ENCODE peak calls at places on chromosome X, in eight cellular contexts. M is NB4, Y is astrocyte of the spinal cord, K is cardiac muscle cell, H is hepatocyte, I is fibroblast of lung, E is uterus, C is HFFc6. U is an unnamed sample.
A peak's percentile ranks its signal among the peaks of the same experiment; 100 is the strongest.

GRCh38 chrX:49155243-49155899 is 7.2 kb upstream of the MAGIX start:
- DNase-seq in M (peak; percentile 80), Y (peak; percentile 80), K (peak; percentile 52), H (peak; percentile 62), I (peak; percentile 72), E (peak; percentile 46), C (peak; percentile 16), U (peak; percentile 78)

GRCh38 chrX:149504226-149504914 is 736 bp downstream of the IDS start:
- DNase-seq in M (peak; percentile 39), Y (no peak), K (no peak), H (peak; percentile 41), I (no peak), E (no peak), C (no peak), U (peak; percentile 69)

GRCh38 chrX:2828404-2829065 is at the start of gene GYG2:
- DNase-seq in M (no peak), Y (peak; percentile 37), K (peak; percentile 83), H (peak; percentile 72), I (peak; percentile 58), E (no peak), C (no peak), U (peak; percentile 87)

GRCh38 chrX:8868070-8868795 is 67.0 kb upstream of the FAM9A start:
- DNase-seq in M (no peak), Y (peak; percentile 52), K (no peak), H (no peak), I (peak; percentile 89), E (no peak), C (peak; percentile 71), U (no peak)

GRCh38 chrX:48702716-48703115 is 6.2 kb downstream of the SUV39H1 start:
- DNase-seq in M (no peak), Y (no peak), K (no peak), H (no peak), I (no peak), E (no peak), C (no peak), U (no peak)

GRCh38 chrX:48831909-48832291 is 3.5 kb downstream of the PCSK1N start:
- DNase-seq in M (no peak), Y (no peak), K (no peak), H (no peak), I (no peak), E (no peak), C (no peak), U (peak; percentile 33)

GRCh38 chrX:106698693-106699092 is 27.8 kb upstream of the RNF128 start:
- DNase-seq in M (no peak), Y (peak; percentile 47), K (no peak), H (no peak), I (peak; percentile 17), E (no peak), C (peak; percentile 21), U (no peak)

GRCh38 chrX:53312946-53313745 is 31.8 kb upstream of the IQSEC2 start:
- DNase-seq in M (peak; percentile 83), Y (peak; percentile 52), K (peak; percentile 57), H (peak; percentile 69), I (peak; percentile 52), E (peak; percentile 62), C (peak; percentile 51), U (peak; percentile 51)

GRCh38 chrX:129983575-129984131 is 1.2 kb downstream of the BCORL1 start:
- DNase-seq in M (peak; percentile 44), Y (no peak), K (peak; percentile 56), H (no peak), I (no peak), E (peak; percentile 22), C (no peak), U (peak; percentile 28)

GRCh38 chrX:22758807-22759481 is 240.8 kb upstream of the DDX53 start:
- DNase-seq in M (no peak), Y (no peak), K (no peak), H (no peak), I (no peak), E (no peak), C (no peak), U (no peak)

GRCh38 chrX:104662694-104663093 is 96.7 kb downstream of the IL1RAPL2 start:
- DNase-seq in M (no peak), Y (no peak), K (no peak), H (no peak), I (no peak), E (no peak), C (no peak), U (no peak)

GRCh38 chrX:154458954-154459829 is 1.1 kb downstream of the PLXNA3 start:
- DNase-seq in M (peak; percentile 52), Y (no peak), K (peak; percentile 9), H (peak; percentile 44), I (no peak), E (no peak), C (peak; percentile 23), U (no peak)

GRCh38 chrX:154010330-154011087 is 9.2 kb downstream of the IRAK1 start:
- DNase-seq in M (peak; percentile 44), Y (no peak), K (no peak), H (peak; percentile 52), I (no peak), E (no peak), C (no peak), U (no peak)

GRCh38 chrX:18890724-18891560 is 93.0 kb downstream of the PHKA2 start:
- DNase-seq in M (no peak), Y (no peak), K (no peak), H (no peak), I (no peak), E (no peak), C (no peak), U (no peak)

GRCh38 chrX:9897761-9898161 is 69.4 kb upstream of the CLDN34 start:
- DNase-seq in M (peak; percentile 85), Y (peak; percentile 96), K (no peak), H (no peak), I (peak; percentile 92), E (no peak), C (peak; percentile 93), U (no peak)

GRCh38 chrX:44872319-44872816 is 620 bp upstream of the KDM6A start:
- DNase-seq in M (no peak), Y (no peak), K (no peak), H (peak; percentile 62), I (no peak), E (no peak), C (no peak), U (no peak)

GRCh38 chrX:45952030-45952429 is 593.2 kb downstream of the ZNF674 start:
- DNase-seq in M (peak; percentile 4), Y (no peak), K (no peak), H (no peak), I (no peak), E (no peak), C (no peak), U (peak; percentile 38)

GRCh38 chrX:132615396-132616131 is 126.7 kb upstream of the MBNL3 start:
- DNase-seq in M (peak; percentile 63), Y (peak; percentile 27), K (peak; percentile 79), H (peak; percentile 70), I (peak; percentile 55), E (peak; percentile 41), C (peak; percentile 4), U (peak; percentile 57)
- TF ChIP-seq CTCF in M (peak; percentile 45), Y (peak; percentile 41), K (peak; percentile 42), H (peak; percentile 38), I (peak; percentile 45), E (peak; percentile 15), C (peak; percentile 72), U (peak; percentile 84)

GRCh38 chrX:69615779-69616519 is at the start of gene EDA:
- DNase-seq in M (peak; percentile 6), Y (peak; percentile 62), K (peak; percentile 91), H (peak; percentile 94), I (peak; percentile 70), E (peak; percentile 88), C (peak; percentile 48), U (peak; percentile 93)

GRCh38 chrX:69614896-69615295 is 1.0 kb upstream of the EDA start:
- DNase-seq in M (no peak), Y (no peak), K (no peak), H (no peak), I (no peak), E (peak; percentile 24), C (no peak), U (no peak)

GRCh38 chrX:69615323-69615722 is 590 bp upstream of the EDA start:
- DNase-seq in M (no peak), Y (no peak), K (no peak), H (no peak), I (no peak), E (no peak), C (no peak), U (peak; percentile 50)

GRCh38 chrX:69616520-69617203 is 749 bp downstream of the EDA start:
- DNase-seq in M (no peak), Y (no peak), K (peak; percentile 16), H (peak; percentile 42), I (no peak), E (peak; percentile 29), C (no peak), U (peak; percentile 36)

GRCh38 chrX:69618803-69619202 is 2.9 kb downstream of the EDA start:
- DNase-seq in M (peak; percentile 15), Y (no peak), K (peak; percentile 20), H (peak; percentile 35), I (peak; percentile 28), E (peak; percentile 22), C (no peak), U (no peak)
- TF ChIP-seq CTCF in M (no peak), Y (peak; percentile 22), K (peak; percentile 43), H (peak; percentile 52), I (peak; percentile 37), E (peak; percentile 43), C (peak; percentile 65), U (peak; percentile 65)

GRCh38 chrX:102714994-102715393 is 2.7 kb downstream of the GPRASP2 start:
- DNase-seq in M (no peak), Y (no peak), K (no peak), H (no peak), I (no peak), E (no peak), C (no peak), U (peak; percentile 41)
- TF ChIP-seq CTCF in M (no peak), Y (no peak), K (no peak), H (no peak), I (no peak), E (no peak), C (peak; percentile 50), U (peak; percentile 23)

GRCh38 chrX:119417842-119418241 is 18.7 kb downstream of the SLC25A43 start:
- DNase-seq in M (peak; percentile 40), Y (peak; percentile 15), K (no peak), H (peak; percentile 21), I (peak; percentile 5), E (no peak), C (peak; percentile 7), U (no peak)
- TF ChIP-seq CTCF in M (peak; percentile 33), Y (peak; percentile 37), K (peak; percentile 18), H (peak; percentile 28), I (peak; percentile 23), E (no peak), C (peak; percentile 50), U (no peak)

GRCh38 chrX:12441376-12442128 is 303.3 kb downstream of the FRMPD4 start:
- DNase-seq in M (no peak), Y (peak; percentile 78), K (no peak), H (no peak), I (peak; percentile 88), E (no peak), C (peak; percentile 85), U (no peak)
- TF ChIP-seq CTCF in M (no peak), Y (no peak), K (peak; percentile 23), H (no peak), I (peak; percentile 33), E (no peak), C (peak; percentile 58), U (no peak)

GRCh38 chrX:275967-276587 is 5.1 kb upstream of the PLCXD1 start:
- DNase-seq in M (peak; percentile 71), Y (peak; percentile 29), K (peak; percentile 73), H (peak; percentile 82), I (peak; percentile 21), E (peak; percentile 34), C (peak; percentile 66), U (peak; percentile 88)
- TF ChIP-seq CTCF in M (no peak), Y (no peak), K (no peak), H (no peak), I (no peak), E (no peak), C (peak; percentile 45), U (no peak)